ENCODE peak calls at places on chromosomes 12 and 14, in five cellular contexts. X is WTC11; U is A549; W is upper lobe of left lung; A is CD4-positive, alpha-beta T cell. K is an unnamed sample.

GRCh38 chr14:67438969-67439368 is 27.0 kb upstream of the PLEK2 start:
- DNase-seq in X (no peak), U (no peak), W (no peak), A (no peak), K (no peak)

GRCh38 chr12:39502657-39503056 is 59.7 kb upstream of the KIF21A start:
- DNase-seq in X (no peak), U (no peak), W (no peak), A (no peak), K (no peak)

GRCh38 chr14:60095781-60096450 is 4.2 kb downstream of the PCNX4 start:
- DNase-seq in X (no peak), U (no peak), W (no peak), A (no peak), K (no peak)

GRCh38 chr12:125188912-125189881 is 124.0 kb downstream of the AACS start:
- DNase-seq in X (no peak), U (no peak), W (no peak), A (no peak), K (no peak)

GRCh38 chr12:31481415-31481814 is 109.5 kb downstream of the DENND5B start:
- DNase-seq in X (no peak), U (no peak), W (no peak), A (no peak), K (no peak)

GRCh38 chr14:73829526-73830431 is 21.9 kb upstream of the PTGR2 start:
- DNase-seq in X (no peak), U (peak), W (peak), A (no peak), K (no peak)

GRCh38 chr12:62900686-62901272 is 34.2 kb downstream of the PPM1H start:
- DNase-seq in X (no peak), U (no peak), W (no peak), A (no peak), K (no peak)

GRCh38 chr12:51242150-51242549 is 3.5 kb downstream of the DAZAP2 start:
- DNase-seq in X (no peak), U (no peak), W (peak), A (no peak), K (no peak)

GRCh38 chr14:57831981-57832380 is 33.9 kb downstream of the SLC35F4 start:
- DNase-seq in X (peak), U (peak), W (no peak), A (no peak), K (no peak)

GRCh38 chr14:42277840-42278239 is 671.2 kb downstream of the LRFN5 start:
- DNase-seq in X (no peak), U (no peak), W (no peak), A (no peak), K (no peak)
- TF ChIP-seq CTCF in X (no peak), U (no peak), W (no peak), A (no peak), K (no peak)

GRCh38 chr12:111434680-111435338 is 29.1 kb downstream of the SH2B3 start:
- DNase-seq in X (no peak), U (no peak), W (peak), A (peak), K (peak)
- TF ChIP-seq CTCF in X (no peak), U (no peak), W (no peak), A (no peak), K (no peak)

GRCh38 chr14:64721899-64722298 is 17.7 kb downstream of the PLEKHG3 start:
- DNase-seq in X (no peak), U (no peak), W (no peak), A (no peak), K (no peak)

GRCh38 chr14:64725360-64725815 is 21.2 kb downstream of the PLEKHG3 start:
- DNase-seq in X (no peak), U (no peak), W (no peak), A (no peak), K (no peak)

GRCh38 chr14:64722842-64723447 is 18.7 kb downstream of the PLEKHG3 start:
- DNase-seq in X (no peak), U (no peak), W (no peak), A (peak), K (no peak)

GRCh38 chr14:64724578-64724930 is 20.3 kb downstream of the PLEKHG3 start:
- DNase-seq in X (no peak), U (no peak), W (no peak), A (no peak), K (no peak)

GRCh38 chr14:64723691-64724577 is 19.7 kb downstream of the PLEKHG3 start:
- DNase-seq in X (no peak), U (no peak), W (no peak), A (no peak), K (no peak)
- TF ChIP-seq CTCF in X (no peak), U (no peak), W (no peak), A (no peak), K (no peak)

GRCh38 chr12:126668961-126669360 is 1598.0 kb upstream of the TMEM132C start:
- DNase-seq in X (no peak), U (no peak), W (no peak), A (no peak), K (no peak)

GRCh38 chr12:126668538-126668937 is 1598.4 kb upstream of the TMEM132C start:
- DNase-seq in X (no peak), U (peak), W (no peak), A (no peak), K (no peak)

GRCh38 chr12:126667340-126667739 is 1599.6 kb upstream of the TMEM132C start:
- DNase-seq in X (no peak), U (peak), W (no peak), A (no peak), K (no peak)

DNA sequence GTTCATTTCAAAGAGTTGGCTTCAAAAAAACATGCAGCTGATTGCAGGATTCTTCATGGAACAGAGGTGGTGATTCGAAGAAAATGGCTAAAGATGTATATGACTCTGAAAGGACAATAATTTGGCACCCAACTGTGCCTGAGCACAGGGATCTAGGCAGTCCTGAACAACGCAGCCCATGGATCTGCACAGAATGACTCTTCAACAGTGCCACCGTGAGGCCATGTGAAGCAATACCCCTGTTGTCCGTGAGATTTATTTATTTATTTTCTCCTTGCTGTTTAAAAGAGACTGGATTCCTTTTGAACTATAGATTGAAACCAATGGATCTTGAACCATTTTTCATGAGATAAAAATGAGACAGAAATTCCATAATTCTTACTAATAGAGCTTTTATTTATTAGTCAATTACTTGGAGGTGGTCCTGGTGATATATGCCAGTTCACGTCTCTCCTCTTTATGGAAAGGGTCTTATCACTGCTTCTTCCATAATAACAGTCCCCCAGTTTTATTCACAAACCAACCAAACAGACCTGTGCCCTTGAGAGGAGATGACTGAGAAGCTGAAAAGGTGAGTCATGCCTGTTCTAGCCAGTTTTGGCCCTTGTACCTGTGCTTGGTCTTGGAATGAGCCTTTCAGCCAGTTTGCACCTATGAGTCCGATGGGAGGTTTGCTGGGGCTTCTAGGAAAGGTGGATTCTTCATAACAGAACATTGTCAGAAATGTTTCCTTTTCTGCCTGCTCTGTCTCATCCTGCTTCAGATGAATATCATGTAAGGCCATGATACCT is 1598.3 kb downstream of the AACS start:
- DNase-seq in X (no peak), U (peak), W (no peak), A (no peak), K (no peak)
- TF ChIP-seq CTCF in X (no peak), U (no peak), W (no peak), A (no peak), K (no peak)

GRCh38 chr12:116882742-116883141 is 1.5 kb upstream of the HRK start:
- DNase-seq in X (no peak), U (peak), W (no peak), A (no peak), K (no peak)
- TF ChIP-seq CTCF in X (no peak), U (peak), W (no peak), A (no peak), K (no peak)

GRCh38 chr12:20372326-20373097 is 4.2 kb downstream of the PDE3A start:
- DNase-seq in X (no peak), U (no peak), W (no peak), A (no peak), K (no peak)

GRCh38 chr12:20377750-20378149 is 9.4 kb downstream of the PDE3A start:
- DNase-seq in X (no peak), U (no peak), W (no peak), A (no peak), K (no peak)

GRCh38 chr12:20374775-20375174 is 6.4 kb downstream of the PDE3A start:
- DNase-seq in X (no peak), U (no peak), W (no peak), A (no peak), K (no peak)

GRCh38 chr12:20382117-20382516 is 13.8 kb downstream of the PDE3A start:
- DNase-seq in X (no peak), U (no peak), W (no peak), A (no peak), K (no peak)

DNA sequence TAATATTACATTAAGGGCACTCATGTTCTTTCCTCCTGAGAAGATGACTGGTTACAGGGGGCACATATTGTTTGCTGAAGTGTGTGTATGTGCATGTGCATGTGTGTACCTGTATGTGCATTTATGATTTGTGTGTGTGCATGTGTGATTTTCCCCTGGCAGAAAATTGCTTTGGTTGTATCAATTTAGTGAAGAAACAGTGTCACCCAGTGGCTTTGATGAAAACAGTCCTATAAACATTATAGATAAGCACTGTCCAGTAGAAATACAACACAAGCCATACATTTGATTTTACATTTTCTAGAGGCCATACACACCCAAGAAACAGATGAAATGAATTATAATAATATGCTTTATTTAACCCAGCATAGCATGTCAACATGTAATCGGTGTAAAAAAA is 8.6 kb downstream of the PDE3A start:
- DNase-seq in X (no peak), U (peak), W (no peak), A (no peak), K (no peak)
- TF ChIP-seq CTCF in X (no peak), U (peak), W (no peak), A (no peak), K (no peak)

DNA sequence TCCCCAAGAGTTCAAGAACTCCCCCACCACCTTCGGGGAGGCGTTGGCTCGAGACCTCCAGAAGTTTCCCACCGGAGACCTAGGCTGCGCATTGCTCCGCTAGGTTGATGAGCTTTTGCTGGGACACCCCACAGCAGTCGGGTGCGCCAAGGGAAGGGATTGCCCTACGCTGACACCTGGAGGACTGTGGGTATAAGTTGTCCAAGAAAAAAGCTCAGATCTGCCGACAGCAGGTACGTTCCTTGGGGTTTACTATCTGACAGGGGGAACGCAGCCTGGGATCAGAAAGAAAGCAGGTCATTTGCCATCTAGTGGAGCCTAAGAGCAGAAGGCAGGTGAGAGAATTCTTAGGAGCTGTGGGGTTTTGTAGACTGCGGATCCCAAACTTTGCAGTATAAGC is 98.8 kb downstream of the FRMD6 start:
- DNase-seq in X (peak), U (peak), W (no peak), A (no peak), K (no peak)
- TF ChIP-seq CTCF in X (no peak), U (no peak), W (no peak), A (no peak), K (no peak)

GRCh38 chr14:99576304-99576703 is 27.7 kb downstream of the CCDC85C start:
- DNase-seq in X (no peak), U (peak), W (no peak), A (no peak), K (no peak)

GRCh38 chr14:99576761-99577705 is 27.0 kb downstream of the CCDC85C start:
- DNase-seq in X (no peak), U (no peak), W (no peak), A (no peak), K (no peak)

GRCh38 chr14:99574099-99574880 is 29.7 kb downstream of the CCDC85C start:
- DNase-seq in X (peak), U (peak), W (peak), A (no peak), K (no peak)

GRCh38 chr14:99573436-99574098 is 30.4 kb downstream of the CCDC85C start:
- DNase-seq in X (no peak), U (no peak), W (no peak), A (no peak), K (no peak)

GRCh38 chr14:99575043-99576023 is 28.7 kb downstream of the CCDC85C start:
- DNase-seq in X (no peak), U (peak), W (peak), A (no peak), K (no peak)
- TF ChIP-seq CTCF in X (no peak), U (peak), W (no peak), A (no peak), K (no peak)

K was measured in activated B cell treated with CpG ODN at 0.5 μM for 24 hours.